ENCODE peak calls at places on chromosomes 13 and 19, in five cellular contexts. M is HEK293T, I is NT2/D1, G is HepG2, T is GM12878. E is an unnamed sample.

GRCh38 chr13:44504146-44504545 is 72.0 kb downstream of the TSC22D1 start:
- DNase-seq in I (no peak), T (no peak), G (no peak), M (no peak), E (no peak)

GRCh38 chr13:20714161-20714560 is 10.7 kb downstream of the IL17D start:
- DNase-seq in T (no peak), G (no peak), I (no peak), M (no peak), E (no peak)

GRCh38 chr19:1333789-1334188 is 48.1 kb downstream of the EFNA2 start:
- DNase-seq in G (no peak), I (no peak), T (no peak), M (no peak), E (no peak)

GRCh38 chr19:58569191-58569942 is 3.8 kb downstream of the MZF1 start:
- DNase-seq in G (no peak), I (no peak), T (no peak), M (no peak), E (no peak)

GRCh38 chr19:40298026-40298425 is 12.9 kb upstream of the AKT2 start:
- DNase-seq in T (no peak), G (no peak), I (no peak), M (no peak), E (no peak)

GRCh38 chr13:20264271-20265018 is 32.3 kb upstream of the GJB6 start:
- DNase-seq in G (no peak), I (no peak), M (no peak), T (peak; percentile 55), E (no peak)

GRCh38 chr19:35107541-35107939 is 8.1 kb upstream of the FXYD3 start:
- DNase-seq in G (peak; percentile 90), T (no peak), I (no peak), M (no peak), E (no peak)

GRCh38 chr13:33910267-33910666 is 92.3 kb downstream of the RFC3 start:
- DNase-seq in I (no peak), M (no peak), T (no peak), G (no peak), E (no peak)

GRCh38 chr19:16369664-16370576 is 45.3 kb downstream of the KLF2 start:
- DNase-seq in G (no peak), M (no peak), I (no peak), T (no peak), E (no peak)

GRCh38 chr13:30906411-30906990 is 430 bp downstream of the MEDAG start:
- DNase-seq in T (no peak), M (no peak), I (no peak), G (no peak), E (no peak)

GRCh38 chr19:3136684-3137055 is 837 bp downstream of the GNA15 start:
- DNase-seq in G (no peak), M (no peak), I (no peak), T (no peak), E (no peak)

GRCh38 chr13:21719463-21719862 is 48.6 kb downstream of the FGF9 start:
- DNase-seq in T (no peak), M (no peak), G (no peak), I (no peak), E (no peak)

GRCh38 chr19:20423381-20424207 is 142.0 kb downstream of the ZNF737 start:
- DNase-seq in M (no peak), T (no peak), G (no peak), I (no peak), E (no peak)

GRCh38 chr13:20142927-20143480 is 17.8 kb downstream of the GJA3 start:
- DNase-seq in M (no peak), T (no peak), G (no peak), I (no peak), E (no peak)

GRCh38 chr13:39499580-39499979 is 103.4 kb downstream of the LHFPL6 start:
- DNase-seq in I (no peak), G (no peak), M (no peak), T (no peak), E (no peak)

GRCh38 chr19:16872728-16873127 is 16.1 kb upstream of the F2RL3 start:
- DNase-seq in T (no peak), M (no peak), I (no peak), G (no peak), E (no peak)

GRCh38 chr13:58620171-58620570 is 988.6 kb downstream of the PCDH17 start:
- DNase-seq in M (no peak), G (no peak), T (no peak), I (no peak), E (no peak)

GRCh38 chr19:2974342-2974932 is 2.9 kb upstream of the TLE6 start:
- DNase-seq in G (no peak), T (no peak), I (no peak), M (no peak), E (no peak)

GRCh38 chr13:90717451-90717936 is 630.0 kb upstream of the MIR17HG start:
- DNase-seq in G (no peak), I (no peak), M (no peak), T (no peak), E (no peak)

GRCh38 chr19:50658438-50659317 is 9.4 kb downstream of the C19orf81 start:
- DNase-seq in I (peak; percentile 83), G (no peak), M (peak; percentile 97), T (no peak), E (peak; percentile 95)

GRCh38 chr19:41909706-41910105 is 18.5 kb downstream of the ERFL start:
- DNase-seq in M (no peak), G (no peak), I (no peak), T (no peak), E (no peak)

GRCh38 chr13:98581377-98581776 is 4.5 kb upstream of the STK24 start:
- DNase-seq in M (no peak), T (no peak), G (no peak), I (no peak), E (no peak)

GRCh38 chr13:111017755-111018487 is 97.2 kb upstream of the ARHGEF7 start:
- DNase-seq in M (no peak), G (no peak), T (no peak), I (no peak), E (no peak)

GRCh38 chr19:57063070-57063469 is 56.7 kb upstream of the USP29 start:
- DNase-seq in M (no peak), G (no peak), T (no peak), I (no peak), E (no peak)

GRCh38 chr13:109408596-109409382 is 377.6 kb downstream of the IRS2 start:
- DNase-seq in M (no peak), T (no peak), G (no peak), I (no peak), E (no peak)

GRCh38 chr13:54633461-54633860 is 1604.8 kb downstream of the OLFM4 start:
- DNase-seq in G (no peak), T (no peak), M (no peak), I (no peak), E (no peak)

GRCh38 chr19:41321600-41322270 is 11.8 kb downstream of the CCDC97 start:
- DNase-seq in M (peak; percentile 59), I (no peak), T (no peak), G (peak; percentile 82), E (peak; percentile 80)

GRCh38 chr19:57807541-57807940 is 7.2 kb downstream of the ZNF552 start:
- DNase-seq in I (no peak), M (no peak), T (no peak), G (no peak), E (no peak)

GRCh38 chr19:17236414-17236716 is 9.4 kb downstream of the NR2F6 start:
- DNase-seq in I (no peak), G (no peak), M (no peak), T (no peak), E (peak; percentile 70)

GRCh38 chr19:51311388-51312257 is at the start of gene IGLON5:
- DNase-seq in I (no peak), M (peak; percentile 49), T (no peak), G (no peak), E (no peak)

GRCh38 chr13:42696191-42696590 is 85.2 kb upstream of the FAM216B start:
- DNase-seq in G (no peak), M (no peak), I (no peak), T (no peak), E (no peak)

GRCh38 chr13:62040806-62041205 is 625.2 kb upstream of the PCDH20 start:
- DNase-seq in G (no peak), I (no peak), T (no peak), M (no peak), E (no peak)

DNA sequence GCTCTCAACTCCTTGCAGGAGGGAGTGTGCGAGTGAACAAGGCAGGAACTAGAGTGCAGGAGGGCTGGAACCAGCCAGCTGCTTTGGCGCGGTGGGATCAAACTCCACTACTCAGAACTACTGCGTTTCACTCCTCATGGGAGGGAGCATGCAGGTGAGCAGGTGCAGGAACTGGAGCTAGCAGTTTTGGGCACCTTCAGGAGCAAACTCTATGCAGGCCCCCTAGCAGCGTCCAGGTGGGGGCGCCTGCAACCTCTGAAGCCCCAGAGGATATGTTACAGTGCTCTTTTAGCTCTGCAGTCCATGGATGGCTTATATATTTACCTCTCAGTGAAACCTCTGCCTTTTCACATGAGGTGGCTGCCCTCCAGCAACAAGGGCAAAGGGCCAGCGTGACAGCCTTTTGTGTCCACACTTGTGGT is 1303.4 kb downstream of the PCDH9 start:
- DNase-seq in M (no peak), T (no peak), I (peak; percentile 1), G (peak; percentile 2), E (peak; percentile 29)
- TF ChIP-seq SUZ12 in M (no peak), T (no peak), I (no peak), G (no peak), E (no peak)

DNA sequence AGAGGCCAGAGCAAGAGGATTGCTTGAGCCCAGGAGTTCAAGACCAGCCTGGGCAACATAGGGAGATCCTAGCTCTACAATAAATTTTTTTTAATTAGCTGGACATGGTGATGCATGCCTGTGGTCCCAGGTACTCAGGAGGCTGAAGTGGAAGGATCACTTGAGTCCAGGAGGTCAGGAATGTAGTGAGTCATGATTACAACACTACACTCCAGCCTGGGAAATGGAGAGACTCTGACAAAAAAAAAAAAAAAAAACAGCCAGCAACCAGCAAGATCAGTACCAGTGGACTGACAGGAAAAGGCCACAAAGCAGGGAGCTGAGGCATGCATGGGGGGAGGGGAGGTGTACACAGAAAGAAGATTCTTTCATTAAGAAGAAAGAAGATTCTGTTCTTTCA is 52.7 kb upstream of the RFXAP start:
- DNase-seq in T (no peak), G (peak; percentile 47), I (no peak), M (no peak), E (no peak)
- TF ChIP-seq SUZ12 in T (no peak), G (no peak), I (no peak), M (no peak), E (no peak)

DNA sequence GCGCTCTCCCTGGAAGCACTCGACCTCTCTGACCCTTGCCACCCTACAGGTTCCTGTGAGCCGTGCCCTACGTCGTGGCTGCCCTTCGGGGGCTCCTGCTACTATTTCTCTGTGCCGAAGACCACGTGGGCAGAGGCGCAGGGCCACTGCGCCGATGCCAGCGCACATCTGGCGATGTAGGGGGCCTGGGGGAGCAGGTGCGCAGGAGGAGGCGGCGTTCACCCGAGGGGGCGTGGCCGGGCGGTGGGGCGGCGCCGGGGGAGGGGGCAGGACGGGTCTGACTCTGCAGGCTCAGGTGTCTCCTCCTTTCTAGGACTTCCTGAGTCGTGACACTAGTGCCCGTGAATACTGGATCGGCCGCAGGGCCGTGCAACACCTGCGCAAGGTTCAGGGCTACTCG is 26.4 kb downstream of the CLEC4M start:
- DNase-seq in T (no peak), G (no peak), I (no peak), M (no peak), E (no peak)
- TF ChIP-seq SUZ12 in T (no peak), G (no peak), I (no peak), M (no peak), E (no peak)

DNA sequence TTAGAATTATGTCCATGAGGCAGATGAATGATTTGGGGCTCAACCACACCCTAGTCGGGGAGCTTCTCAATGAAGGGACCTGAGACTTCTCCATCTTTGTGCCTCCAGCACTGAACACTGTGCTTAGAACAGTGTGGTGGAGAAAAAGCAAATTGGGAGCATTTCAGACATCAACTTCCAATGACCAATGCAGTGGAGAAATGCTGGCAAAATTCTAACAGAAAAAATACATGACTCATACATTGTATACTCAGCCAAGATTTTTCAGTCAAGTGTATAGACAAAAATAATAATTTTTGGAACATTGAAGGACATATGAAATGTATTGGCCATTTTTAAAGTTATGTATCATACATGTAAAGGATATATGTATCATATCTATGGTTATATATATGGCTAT is 134.7 kb downstream of the FGF14 start:
- DNase-seq in T (no peak), G (no peak), M (no peak), I (no peak), E (no peak)
- TF ChIP-seq SUZ12 in T (no peak), G (no peak), M (no peak), I (no peak), E (no peak)